ENCODE peak calls at places on chromosomes 2 and 18, in eight cellular contexts. V is testis; Z is endodermal cell; Q is astrocyte of the cerebellum; J is omental fat pad; H is fibroblast of pulmonary artery; W is CD8-positive, alpha-beta T cell; P is neural progenitor cell. L is an unnamed sample.

GRCh38 chr18:23357992-23358594 is 95.0 kb upstream of the RIOK3 start:
- DNase-seq in V (peak), Z (no peak), Q (no peak), J (no peak), H (peak), W (no peak), P (no peak), L (no peak)

GRCh38 chr2:135960598-135961551 is 24.6 kb downstream of the DARS1 start:
- DNase-seq in V (no peak), Z (no peak), Q (peak), J (no peak), H (peak), W (no peak), P (peak), L (no peak)

GRCh38 chr2:113760400-113760799 is 4.0 kb upstream of the SLC35F5 start:
- DNase-seq in V (no peak), Z (no peak), Q (peak), J (no peak), H (peak), W (no peak), P (no peak), L (no peak)

GRCh38 chr2:99249951-99250350 is 5.5 kb downstream of the LYG2 start:
- DNase-seq in V (no peak), Z (no peak), Q (no peak), J (no peak), H (no peak), W (no peak), P (no peak), L (no peak)

GRCh38 chr2:118654945-118655344 is 192.5 kb downstream of the EN1 start:
- DNase-seq in V (no peak), Z (no peak), Q (peak), J (no peak), H (peak), W (no peak), P (no peak), L (no peak)

GRCh38 chr2:189829092-189829843 is 45.0 kb downstream of the PMS1 start:
- DNase-seq in V (no peak), Z (no peak), Q (no peak), J (no peak), H (no peak), W (no peak), P (no peak), L (no peak)

GRCh38 chr18:9011431-9011830 is 91.1 kb upstream of the NDUFV2 start:
- DNase-seq in V (no peak), Z (no peak), Q (no peak), J (no peak), H (no peak), W (no peak), P (no peak), L (no peak)

GRCh38 chr2:111941531-111941930 is 43.1 kb downstream of the MERTK start:
- DNase-seq in V (no peak), Z (no peak), Q (no peak), J (no peak), H (no peak), W (no peak), P (no peak), L (no peak)

GRCh38 chr2:125643585-125643984 is 1012.4 kb upstream of the GYPC start:
- DNase-seq in V (no peak), Z (no peak), Q (no peak), J (no peak), H (no peak), W (no peak), P (no peak), L (no peak)

GRCh38 chr2:217382794-217383193 is 522.9 kb upstream of the TNP1 start:
- DNase-seq in V (peak), Z (no peak), Q (no peak), J (no peak), H (no peak), W (no peak), P (no peak), L (no peak)

GRCh38 chr2:239425496-239426098 is 24.8 kb upstream of the HDAC4 start:
- DNase-seq in V (no peak), Z (peak), Q (no peak), J (no peak), H (no peak), W (no peak), P (no peak), L (no peak)

DNA sequence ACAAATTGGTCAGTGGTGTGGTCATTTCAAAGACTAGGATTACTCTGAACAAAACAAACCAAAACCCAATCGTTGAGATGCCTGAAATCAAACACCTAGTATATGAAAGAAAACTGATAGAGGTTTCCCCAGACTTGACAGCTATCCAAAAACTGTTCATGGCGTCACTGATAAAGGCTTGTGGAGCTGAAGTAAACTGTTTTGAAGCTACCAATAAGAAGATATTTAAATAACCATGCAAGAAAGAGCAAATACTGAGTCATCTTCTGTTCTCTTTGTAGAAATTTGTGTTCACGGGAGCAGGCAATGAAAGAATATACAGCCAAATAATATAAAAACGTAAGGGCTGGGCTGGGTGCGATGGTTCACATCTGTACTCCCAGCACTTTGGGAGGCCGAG is 7.5 kb upstream of the COLEC11 start:
- DNase-seq in V (no peak), Z (no peak), Q (no peak), J (no peak), H (peak), W (no peak), P (no peak), L (no peak)
- TF ChIP-seq CTCF in V (no peak), Z (no peak), Q (no peak), J (no peak), H (no peak), W (no peak), P (no peak), L (no peak)

DNA sequence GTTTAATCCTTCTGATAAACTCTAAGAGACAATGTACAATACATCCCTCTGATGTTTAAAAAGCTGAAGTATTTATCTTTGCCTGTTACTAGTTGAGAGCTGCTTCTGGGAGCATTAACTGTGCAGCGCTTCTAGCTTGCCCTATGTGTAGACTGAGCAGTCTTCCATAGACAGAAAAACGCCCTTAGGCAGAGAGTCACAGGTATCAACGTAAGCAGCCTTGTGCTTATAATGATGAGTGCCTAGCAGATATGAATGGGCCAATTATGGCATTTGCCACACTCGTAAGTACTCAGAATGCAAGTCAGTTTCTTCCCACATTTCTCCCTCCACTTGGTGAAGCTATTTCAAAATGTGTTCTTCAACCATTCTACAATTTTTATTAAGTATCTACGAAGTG is 731.1 kb upstream of the SLC8A1 start:
- DNase-seq in V (no peak), Z (no peak), Q (no peak), J (no peak), H (no peak), W (no peak), P (no peak), L (no peak)
- TF ChIP-seq CTCF in V (no peak), Z (no peak), Q (no peak), J (no peak), H (no peak), W (no peak), P (no peak), L (no peak)

GRCh38 chr2:235804676-235805075 is 310.8 kb downstream of the AGAP1 start:
- DNase-seq in V (no peak), Z (no peak), Q (no peak), J (no peak), H (no peak), W (no peak), P (no peak), L (no peak)

GRCh38 chr2:235802542-235802941 is 308.7 kb downstream of the AGAP1 start:
- DNase-seq in V (no peak), Z (no peak), Q (no peak), J (no peak), H (no peak), W (no peak), P (no peak), L (no peak)

GRCh38 chr2:235799281-235799680 is 305.4 kb downstream of the AGAP1 start:
- DNase-seq in V (no peak), Z (no peak), Q (no peak), J (no peak), H (no peak), W (no peak), P (no peak), L (no peak)

GRCh38 chr2:235807347-235807746 is 313.5 kb downstream of the AGAP1 start:
- DNase-seq in V (no peak), Z (peak), Q (no peak), J (no peak), H (no peak), W (no peak), P (peak), L (no peak)

GRCh38 chr2:235803028-235803427 is 309.2 kb downstream of the AGAP1 start:
- DNase-seq in V (no peak), Z (no peak), Q (no peak), J (no peak), H (peak), W (no peak), P (no peak), L (no peak)
- TF ChIP-seq CTCF in V (no peak), Z (peak), Q (peak), J (no peak), H (peak), W (no peak), P (no peak), L (no peak)

GRCh38 chr2:110114007-110114591 is 1.5 kb downstream of the MALL start:
- DNase-seq in V (no peak), Z (peak), Q (no peak), J (no peak), H (no peak), W (peak), P (no peak), L (no peak)
- TF ChIP-seq CTCF in V (no peak), Z (peak), Q (peak), J (no peak), H (peak), W (no peak), P (no peak), L (no peak)

GRCh38 chr2:63425079-63425416 is 163.2 kb downstream of the WDPCP start:
- DNase-seq in V (no peak), Z (no peak), Q (no peak), J (no peak), H (no peak), W (no peak), P (no peak), L (no peak)
- TF ChIP-seq CTCF in V (no peak), Z (no peak), Q (no peak), J (no peak), H (no peak), W (no peak), P (no peak), L (no peak)

GRCh38 chr2:65742977-65743376 is 310.6 kb upstream of the SPRED2 start:
- DNase-seq in V (no peak), Z (no peak), Q (no peak), J (no peak), H (no peak), W (no peak), P (no peak), L (no peak)

GRCh38 chr2:65749549-65749948 is 317.1 kb upstream of the SPRED2 start:
- DNase-seq in V (no peak), Z (no peak), Q (peak), J (no peak), H (peak), W (no peak), P (no peak), L (no peak)

GRCh38 chr2:65751422-65751821 is 319.0 kb upstream of the SPRED2 start:
- DNase-seq in V (no peak), Z (no peak), Q (no peak), J (no peak), H (no peak), W (no peak), P (peak), L (no peak)

GRCh38 chr2:65744801-65745200 is 312.4 kb upstream of the SPRED2 start:
- DNase-seq in V (no peak), Z (no peak), Q (no peak), J (no peak), H (no peak), W (no peak), P (no peak), L (no peak)

GRCh38 chr2:65746919-65747678 is 314.7 kb upstream of the SPRED2 start:
- DNase-seq in V (peak), Z (peak), Q (peak), J (no peak), H (no peak), W (no peak), P (peak), L (peak)
- TF ChIP-seq CTCF in V (no peak), Z (no peak), Q (no peak), J (no peak), H (no peak), W (no peak), P (no peak), L (no peak)

GRCh38 chr2:45067859-45068642 is 58.8 kb upstream of the SIX2 start:
- DNase-seq in V (no peak), Z (peak), Q (no peak), J (no peak), H (peak), W (no peak), P (peak), L (peak)
- TF ChIP-seq CTCF in V (no peak), Z (peak), Q (no peak), J (no peak), H (peak), W (no peak), P (no peak), L (no peak)